ENCODE peak calls at places on chromosomes 4 and X, in seven cellular contexts. L is heart left ventricle; G is mesenchymal stem cell; T is CD8-positive, alpha-beta memory T cell; I is gastrocnemius medialis; K is esophagus muscularis mucosa; C is aorta. O is an unnamed sample.
A peak's percentile ranks its signal among the peaks of the same experiment; 100 is the strongest.

GRCh38 chr4:187236491-187236890 is 512.8 kb upstream of the FAT1 start:
- DNase-seq in L (no peak), G (peak; percentile 28), T (no peak), I (no peak), K (no peak), C (no peak), O (no peak)

GRCh38 chrX:39518451-39519212 is 579.1 kb downstream of the BCOR start:
- DNase-seq in L (peak; percentile 54), G (no peak), T (no peak), I (peak; percentile 23), K (no peak), C (no peak), O (no peak)

GRCh38 chr4:182277402-182277801 is 34.2 kb downstream of the TENM3 start:
- DNase-seq in L (no peak), G (no peak), T (no peak), I (no peak), K (no peak), C (no peak), O (no peak)

GRCh38 chrX:153407736-153408135 is 3.5 kb upstream of the ZFP92 start:
- DNase-seq in L (no peak), G (no peak), T (no peak), I (no peak), K (no peak), C (no peak), O (no peak)

GRCh38 chrX:100591256-100592051 is 6.7 kb downstream of the TNMD start:
- DNase-seq in L (no peak), G (no peak), T (no peak), I (no peak), K (no peak), C (no peak), O (peak; percentile 64)

GRCh38 chrX:108032944-108033343 is 11.9 kb upstream of the VSIG1 start:
- DNase-seq in L (no peak), G (no peak), T (no peak), I (no peak), K (no peak), C (no peak), O (no peak)

GRCh38 chrX:71998836-71999509 is 88.3 kb downstream of the NHSL2 start:
- DNase-seq in L (peak; percentile 19), G (peak; percentile 37), T (peak; percentile 1), I (no peak), K (no peak), C (no peak), O (peak; percentile 34)

GRCh38 chr4:58679051-58679450 is 1568.9 kb upstream of the IGFBP7 start:
- DNase-seq in L (no peak), G (no peak), T (no peak), I (no peak), K (no peak), C (no peak), O (no peak)

GRCh38 chr4:90226734-90227133 is 99.5 kb downstream of the CCSER1 start:
- DNase-seq in L (no peak), G (peak; percentile 5), T (no peak), I (no peak), K (no peak), C (no peak), O (no peak)

GRCh38 chrX:139929876-139930275 is 3.0 kb downstream of the ATP11C start:
- DNase-seq in L (no peak), G (no peak), T (no peak), I (no peak), K (no peak), C (no peak), O (peak; percentile 49)

GRCh38 chr4:24551492-24552330 is 32.6 kb downstream of the DHX15 start:
- DNase-seq in L (no peak), G (peak; percentile 64), T (no peak), I (no peak), K (no peak), C (no peak), O (no peak)

GRCh38 chrX:10106801-10107200 is 50.0 kb upstream of the CLCN4 start:
- DNase-seq in L (no peak), G (no peak), T (peak; percentile 44), I (no peak), K (no peak), C (no peak), O (peak; percentile 25)

GRCh38 chr4:4368821-4369580 is 17.9 kb upstream of the NSG1 start:
- DNase-seq in L (no peak), G (no peak), T (no peak), I (no peak), K (no peak), C (peak; percentile 5), O (no peak)

GRCh38 chr4:151276787-151277557 is at the start of gene PRSS48:
- DNase-seq in L (peak; percentile 54), G (peak; percentile 55), T (no peak), I (peak; percentile 14), K (no peak), C (peak; percentile 78), O (peak; percentile 74)

GRCh38 chr4:107255596-107255995 is 219.5 kb upstream of the DKK2 start:
- DNase-seq in L (no peak), G (peak; percentile 27), T (no peak), I (no peak), K (no peak), C (no peak), O (no peak)

GRCh38 chr4:12296366-12296765 is 867.7 kb upstream of the HS3ST1 start:
- DNase-seq in L (no peak), G (no peak), T (no peak), I (no peak), K (no peak), C (no peak), O (no peak)

GRCh38 chr4:113101669-113102068 is 52.2 kb downstream of the ANK2 start:
- DNase-seq in L (no peak), G (peak; percentile 33), T (no peak), I (no peak), K (no peak), C (no peak), O (no peak)

GRCh38 chr4:133624744-133625143 is 475.6 kb downstream of the PCDH10 start:
- DNase-seq in L (no peak), G (no peak), T (no peak), I (no peak), K (no peak), C (no peak), O (peak; percentile 6)

GRCh38 chr4:69057620-69058409 is 38.5 kb upstream of the UGT2B7 start:
- DNase-seq in L (no peak), G (peak; percentile 38), T (no peak), I (no peak), K (no peak), C (no peak), O (peak; percentile 64)

GRCh38 chr4:25817059-25817681 is 45.6 kb downstream of the SEL1L3 start:
- DNase-seq in L (no peak), G (no peak), T (no peak), I (no peak), K (no peak), C (no peak), O (no peak)

GRCh38 chr4:88062843-88063242 is 55.4 kb downstream of the PKD2 start:
- DNase-seq in L (no peak), G (no peak), T (no peak), I (no peak), K (no peak), C (no peak), O (peak; percentile 89)

GRCh38 chrX:72041901-72042859 is 89.5 kb downstream of the RTL5 start:
- DNase-seq in L (no peak), G (peak; percentile 41), T (no peak), I (no peak), K (no peak), C (no peak), O (no peak)

GRCh38 chr4:82362565-82362964 is 11.2 kb downstream of the HNRNPD start:
- DNase-seq in L (no peak), G (no peak), T (no peak), I (no peak), K (no peak), C (no peak), O (no peak)

GRCh38 chr4:82367438-82368097 is 6.2 kb downstream of the HNRNPD start:
- DNase-seq in L (no peak), G (no peak), T (no peak), I (no peak), K (no peak), C (no peak), O (no peak)

GRCh38 chr4:82360298-82361177 is 13.3 kb downstream of the HNRNPD start:
- DNase-seq in L (no peak), G (peak; percentile 70), T (no peak), I (no peak), K (no peak), C (no peak), O (peak; percentile 29)

GRCh38 chr4:82358773-82359324 is 14.9 kb downstream of the HNRNPD start:
- DNase-seq in L (no peak), G (no peak), T (no peak), I (no peak), K (no peak), C (no peak), O (no peak)

GRCh38 chr4:82363896-82364487 is 9.8 kb downstream of the HNRNPD start:
- DNase-seq in L (no peak), G (no peak), T (no peak), I (no peak), K (no peak), C (no peak), O (no peak)
- H3K4me1 ChIP-seq in L (peaks cover 92% of the 10 kb centered on the region), G (peaks cover 10% of the 10 kb centered on the region), T (peaks cover 95% of the 10 kb centered on the region), I (peaks cover 96% of the 10 kb centered on the region), K (peaks cover 87% of the 10 kb centered on the region), C (no peaks in the 10 kb centered on the region), O (peaks cover 11% of the 10 kb centered on the region)

GRCh38 chr4:82431026-82431745 is 796 bp downstream of the ENOPH1 start:
- DNase-seq in L (peak; percentile 20), G (peak; percentile 39), T (peak; percentile 26), I (no peak), K (no peak), C (no peak), O (peak; percentile 65)
- H3K36me3 ChIP-seq in L (peaks cover 3% of the 10 kb centered on the region), G (peaks cover 6% of the 10 kb centered on the region), T (peaks cover 18% of the 10 kb centered on the region), I (no peaks in the 10 kb centered on the region), K (peaks cover 20% of the 10 kb centered on the region), C (peaks cover 3% of the 10 kb centered on the region), O (peaks cover 9% of the 10 kb centered on the region)

DNA sequence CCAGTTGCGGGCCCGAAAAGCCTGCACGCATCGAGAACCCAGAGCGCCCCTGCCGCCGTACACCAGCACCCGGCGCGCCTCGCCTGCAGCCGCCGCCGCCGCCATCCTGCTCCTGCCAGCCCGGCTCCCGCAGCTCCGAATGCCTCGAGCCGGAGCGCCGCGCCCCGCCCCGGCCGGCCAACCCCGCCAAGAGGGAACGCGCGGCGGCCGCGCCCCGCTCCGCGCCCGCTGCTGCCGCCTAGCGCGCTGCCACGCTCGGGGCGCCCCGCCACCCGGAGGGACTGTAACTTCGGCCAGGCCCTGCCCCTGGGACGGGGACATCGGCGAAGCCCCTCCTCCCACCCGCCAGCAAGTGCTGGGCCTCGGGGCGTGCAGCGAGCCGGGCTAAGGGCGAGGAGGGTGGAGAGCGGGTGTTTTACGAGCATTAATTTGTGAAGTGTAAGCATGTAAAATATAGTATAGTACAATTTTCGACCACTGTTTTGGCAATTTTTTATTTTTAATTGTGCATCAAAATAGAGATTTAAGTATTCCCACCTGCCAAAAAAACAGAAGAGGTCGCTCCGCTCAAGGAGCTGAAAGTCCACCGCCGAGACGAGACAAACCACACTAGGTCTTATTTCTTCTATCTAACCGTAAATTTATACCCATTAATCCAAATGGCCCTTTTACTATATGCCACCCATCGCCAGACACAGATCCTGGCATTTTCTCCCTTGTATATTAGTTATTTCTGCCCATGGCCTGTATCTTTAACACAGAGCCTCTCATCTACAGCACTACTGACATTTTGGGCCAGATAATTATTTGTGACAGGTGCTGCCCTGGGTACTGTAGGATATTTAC is at the start of gene QDPR:
- DNase-seq in L (peak; percentile 84), G (peak; percentile 77), T (peak; percentile 53), I (peak; percentile 37), K (no peak), C (peak; percentile 94), O (peak; percentile 75)
- H3K27ac ChIP-seq in L (peak within 1 kb of the TSS; percentile 78), G (no peak within 1 kb of the TSS), T (peak within 1 kb of the TSS; percentile 25), I (peak within 1 kb of the TSS; percentile 74), K (peak within 1 kb of the TSS; percentile 78), C (no peak within 1 kb of the TSS), O (peak within 1 kb of the TSS; percentile 76)

GRCh38 chr4:147837854-147838253 is 106.0 kb downstream of the ARHGAP10 start:
- DNase-seq in L (no peak), G (no peak), T (no peak), I (no peak), K (no peak), C (no peak), O (no peak)
- H3K4me1 ChIP-seq in L (peaks cover 68% of the 10 kb centered on the region), G (peaks cover 1% of the 10 kb centered on the region), T (no peaks in the 10 kb centered on the region), I (peaks cover 40% of the 10 kb centered on the region), K (peaks cover 49% of the 10 kb centered on the region), C (peaks cover 8% of the 10 kb centered on the region), O (no peaks in the 10 kb centered on the region)

O was measured in small intestine.